ENCODE peak calls at places on chromosome 10, in nine cellular contexts. H is heart left ventricle, U is endothelial cell, T is mesothelial cell of epicardium, P is lung, F is fibroblast of the aortic adventitia, E is osteocyte, I is brain microvascular endothelial cell, B is sigmoid colon. K is an unnamed sample.

GRCh38 chr10:67818323-67818722 is 19.7 kb downstream of the DNAJC12 start:
- DNase-seq in H (no peak), U (no peak), T (no peak), P (no peak), F (no peak), E (no peak), I (peak; percentile 78), B (no peak), K (no peak)

GRCh38 chr10:24277771-24278518 is 69.0 kb downstream of the KIAA1217 start:
- DNase-seq in H (peak; percentile 79), U (no peak), T (no peak), P (no peak), F (peak; percentile 92), E (no peak), I (no peak), B (no peak), K (no peak)

GRCh38 chr10:8600192-8600591 is 545.7 kb downstream of the GATA3 start:
- DNase-seq in H (no peak), U (no peak), T (no peak), P (no peak), F (no peak), E (no peak), I (no peak), B (no peak), K (no peak)

GRCh38 chr10:33460461-33461294 is 126.2 kb upstream of the NRP1 start:
- DNase-seq in H (peak; percentile 78), U (no peak), T (no peak), P (peak; percentile 45), F (peak; percentile 80), E (no peak), I (peak; percentile 69), B (peak; percentile 78), K (no peak)

GRCh38 chr10:132884691-132885271 is 57.6 kb downstream of the CFAP46 start:
- DNase-seq in H (peak; percentile 19), U (no peak), T (no peak), P (no peak), F (no peak), E (no peak), I (no peak), B (peak; percentile 41), K (peak; percentile 76)

GRCh38 chr10:122853665-122854313 is 8.1 kb upstream of the CUZD1 start:
- DNase-seq in H (no peak), U (no peak), T (no peak), P (no peak), F (peak; percentile 38), E (no peak), I (no peak), B (no peak), K (no peak)

GRCh38 chr10:35216303-35216905 is 89.8 kb downstream of the CREM start:
- DNase-seq in H (peak; percentile 40), U (no peak), T (no peak), P (peak; percentile 47), F (no peak), E (no peak), I (no peak), B (peak; percentile 78), K (no peak)

GRCh38 chr10:33365871-33366411 is 31.5 kb upstream of the NRP1 start:
- DNase-seq in H (no peak), U (no peak), T (no peak), P (no peak), F (peak; percentile 97), E (no peak), I (peak; percentile 93), B (no peak), K (no peak)

GRCh38 chr10:82041018-82041417 is 166.0 kb downstream of the NRG3 start:
- DNase-seq in H (no peak), U (no peak), T (no peak), P (no peak), F (no peak), E (no peak), I (no peak), B (no peak), K (no peak)

GRCh38 chr10:58856508-58857240 is 319.8 kb upstream of the PHYHIPL start:
- DNase-seq in H (peak; percentile 47), U (no peak), T (no peak), P (peak; percentile 54), F (peak; percentile 97), E (peak; percentile 89), I (peak; percentile 97), B (no peak), K (no peak)

GRCh38 chr10:93235686-93236085 is 162.0 kb downstream of the CYP26A1 start:
- DNase-seq in H (peak; percentile 33), U (no peak), T (no peak), P (no peak), F (peak; percentile 67), E (no peak), I (peak; percentile 84), B (no peak), K (no peak)

GRCh38 chr10:63297941-63298340 is 164.8 kb downstream of the NRBF2 start:
- DNase-seq in H (no peak), U (no peak), T (no peak), P (no peak), F (no peak), E (no peak), I (no peak), B (no peak), K (no peak)

GRCh38 chr10:118956253-118957140 is 73.0 kb upstream of the NANOS1 start:
- DNase-seq in H (peak; percentile 81), U (no peak), T (no peak), P (no peak), F (no peak), E (peak; percentile 70), I (no peak), B (no peak), K (no peak)

GRCh38 chr10:119453313-119453712 is 89.2 kb downstream of the RGS10 start:
- DNase-seq in H (no peak), U (no peak), T (no peak), P (no peak), F (no peak), E (no peak), I (no peak), B (no peak), K (no peak)

GRCh38 chr10:6928531-6929080 is 348.5 kb upstream of the PRKCQ start:
- DNase-seq in H (no peak), U (no peak), T (no peak), P (no peak), F (no peak), E (no peak), I (no peak), B (no peak), K (no peak)

GRCh38 chr10:15342970-15343369 is 28.1 kb downstream of the FAM171A1 start:
- DNase-seq in H (no peak), U (no peak), T (no peak), P (no peak), F (no peak), E (no peak), I (no peak), B (no peak), K (no peak)

GRCh38 chr10:30219977-30220751 is 128.9 kb downstream of the MTPAP start:
- DNase-seq in H (no peak), U (peak; percentile 4), T (no peak), P (peak; percentile 43), F (no peak), E (no peak), I (peak; percentile 34), B (no peak), K (no peak)

GRCh38 chr10:95741807-95742528 is 14.0 kb upstream of the ENTPD1 start:
- DNase-seq in H (peak; percentile 42), U (peak; percentile 53), T (no peak), P (no peak), F (peak; percentile 77), E (no peak), I (peak; percentile 85), B (no peak), K (no peak)
- TF ChIP-seq CTCF in H (no peak), U (no peak), T (no peak), P (no peak), F (peak; percentile 34), E (peak; percentile 13), I (peak; percentile 43), B (no peak), K (peak; percentile 29)

DNA sequence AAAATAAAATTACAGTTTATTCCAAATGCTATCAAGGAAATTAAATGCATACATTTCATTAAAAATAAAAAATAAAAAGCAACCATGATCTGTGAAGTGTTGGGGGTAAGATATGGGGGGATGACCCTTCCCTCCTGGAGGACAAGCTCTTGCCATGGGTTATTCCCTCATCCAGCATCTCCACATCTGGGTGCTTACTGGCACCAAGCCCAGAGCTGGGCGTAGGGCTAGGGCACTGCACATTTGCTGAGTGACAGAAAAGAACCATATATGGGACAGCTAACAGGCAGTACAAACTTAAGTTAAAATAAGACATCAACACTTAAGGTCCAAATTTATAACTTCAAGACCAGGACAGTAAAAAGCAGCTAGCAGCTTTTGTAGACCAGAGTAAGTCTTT is 10.2 kb downstream of the CCDC6 start:
- DNase-seq in H (peak; percentile 36), U (no peak), T (no peak), P (no peak), F (no peak), E (no peak), I (no peak), B (peak; percentile 75), K (no peak)
- TF ChIP-seq CTCF in H (no peak), U (no peak), T (no peak), P (no peak), F (no peak), E (no peak), I (no peak), B (no peak), K (no peak)

GRCh38 chr10:95467162-95467599 is 94.0 kb downstream of the SORBS1 start:
- DNase-seq in H (peak; percentile 77), U (peak; percentile 67), T (peak; percentile 74), P (no peak), F (no peak), E (no peak), I (no peak), B (peak; percentile 89), K (no peak)
- TF ChIP-seq CTCF in H (no peak), U (no peak), T (no peak), P (no peak), F (no peak), E (peak; percentile 6), I (peak; percentile 23), B (no peak), K (peak; percentile 28)

GRCh38 chr10:45076847-45077246 is 76.1 kb downstream of the ZNF22 start:
- DNase-seq in H (no peak), U (no peak), T (no peak), P (no peak), F (no peak), E (no peak), I (no peak), B (no peak), K (no peak)

GRCh38 chr10:45075821-45076220 is 75.1 kb downstream of the ZNF22 start:
- DNase-seq in H (no peak), U (no peak), T (no peak), P (no peak), F (no peak), E (no peak), I (no peak), B (no peak), K (no peak)

GRCh38 chr10:45082176-45082575 is 81.5 kb downstream of the ZNF22 start:
- DNase-seq in H (no peak), U (no peak), T (no peak), P (no peak), F (no peak), E (no peak), I (no peak), B (no peak), K (no peak)

DNA sequence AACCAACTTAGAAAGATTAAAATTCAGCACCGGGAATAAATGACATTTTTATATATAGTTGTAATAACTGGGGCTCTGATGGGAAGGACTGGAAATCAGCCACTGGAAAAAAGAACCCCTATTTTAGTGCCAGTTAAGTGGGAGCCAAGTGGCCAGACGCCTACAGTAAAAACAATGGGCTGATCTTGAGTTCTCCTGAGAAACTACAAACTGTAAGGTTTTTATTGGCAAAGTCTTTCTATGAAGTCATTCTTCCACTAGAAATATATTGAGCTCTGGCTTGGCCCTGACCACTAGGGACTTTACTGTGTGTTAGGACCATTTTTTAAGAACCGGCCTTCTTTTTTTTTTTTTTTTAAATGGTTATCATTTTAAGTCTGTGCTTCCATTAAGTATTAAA is 79.6 kb downstream of the ZNF22 start:
- DNase-seq in H (no peak), U (no peak), T (no peak), P (no peak), F (peak; percentile 33), E (no peak), I (no peak), B (no peak), K (no peak)
- TF ChIP-seq CTCF in H (no peak), U (no peak), T (no peak), P (no peak), F (peak; percentile 11), E (no peak), I (no peak), B (no peak), K (no peak)